ENCODE peak calls at places on chromosome 3, in nine cellular contexts. G is activated CD8-positive, alpha-beta memory T cell treated with anti-CD3 and anti-CD28 coated beads for 24 hours; F is HEK293T; H is GM23248; O is stimulated activated CD4-positive, alpha-beta T cell treated with anti-CD3 and anti-CD28 coated beads, Interleukin-2, amount 100 ng/mL, for 48 hours; M is fibroblast of lung; Z is nephron progenitor cell; T is germinal center; V is ACHN. I is an unnamed sample.

GRCh38 chr3:10198761-10199688 is 34.3 kb downstream of the IRAK2 start:
- DNase-seq in T (peak; percentile 60), V (peak; percentile 52), O (peak; percentile 53), F (no peak), H (peak; percentile 83), G (peak; percentile 78), M (peak; percentile 69), Z (no peak), I (peak; percentile 69)

GRCh38 chr3:184320099-184320445 is 5.7 kb downstream of the EIF4G1 start:
- DNase-seq in O (no peak), V (peak; percentile 93), G (no peak), F (no peak), M (peak; percentile 96), Z (no peak), H (peak; percentile 99), T (no peak), I (peak; percentile 98)

GRCh38 chr3:27485853-27486252 is 1.7 kb upstream of the SLC4A7 start:
- DNase-seq in G (no peak), H (no peak), V (no peak), Z (no peak), T (no peak), M (peak; percentile 35), O (no peak), F (no peak), I (no peak)

GRCh38 chr3:128009952-128010846 is 42.0 kb upstream of the SEC61A1 start:
- DNase-seq in H (peak; percentile 78), T (no peak), F (no peak), Z (no peak), V (no peak), M (peak; percentile 12), G (no peak), O (no peak), I (peak; percentile 71)

GRCh38 chr3:123658118-123658859 is 73.4 kb upstream of the HACD2 start:
- DNase-seq in F (no peak), M (peak; percentile 93), H (peak; percentile 92), Z (no peak), V (no peak), G (no peak), T (no peak), O (no peak), I (peak; percentile 89)

GRCh38 chr3:79881431-79881830 is 113.6 kb upstream of the ROBO1 start:
- DNase-seq in O (no peak), G (no peak), Z (no peak), V (no peak), T (no peak), F (no peak), H (no peak), M (peak; percentile 21), I (no peak)

GRCh38 chr3:46208167-46208704 is at the start of gene CCR1:
- DNase-seq in O (peak; percentile 27), Z (peak; percentile 13), M (peak; percentile 11), V (peak; percentile 17), G (peak; percentile 77), T (peak; percentile 20), F (peak; percentile 38), H (peak; percentile 61), I (peak; percentile 65)

GRCh38 chr3:2713923-2714322 is 396.3 kb downstream of the IL5RA start:
- DNase-seq in F (no peak), Z (no peak), T (no peak), V (peak; percentile 5), M (no peak), O (no peak), G (no peak), H (peak; percentile 1), I (no peak)

GRCh38 chr3:117011687-117012250 is 302.2 kb downstream of the TUSC7 start:
- DNase-seq in M (no peak), Z (no peak), H (peak; percentile 70), V (no peak), O (no peak), F (no peak), G (no peak), T (no peak), I (peak; percentile 89)

I was measured in fibroblast of mammary gland.